ENCODE peak calls at places on chromosomes 4 and X, in ten cellular contexts. Z is NCI-H1092; K is stimulated activated CD4-positive, alpha-beta T cell treated with anti-CD3 and anti-CD28 coated beads, Interleukin-4, amount 100 ng/mL, for 4 hours; Q is stomach; B is activated CD4-positive, CD25-positive, alpha-beta regulatory T cell; H is PC-3; M is amniotic stem cell; U is hypothalamus; E is memory B cell; J is CD8-positive, alpha-beta memory T cell. T is an unnamed sample.

GRCh38 chr4:147118523-147118922 is 172.9 kb upstream of the TTC29 start:
- DNase-seq in Z (no peak), K (no peak), Q (no peak), B (no peak), H (no peak), M (no peak), U (no peak), E (no peak), J (no peak), T (no peak)

GRCh38 chrX:7965436-7965835 is 38.2 kb upstream of the PNPLA4 start:
- DNase-seq in Z (no peak), K (no peak), Q (no peak), B (no peak), H (no peak), M (no peak), U (no peak), E (no peak), J (no peak), T (no peak)

GRCh38 chr4:11073621-11074051 is 355.1 kb downstream of the HS3ST1 start:
- DNase-seq in Z (no peak), K (no peak), Q (no peak), B (no peak), H (no peak), M (no peak), U (no peak), E (no peak), J (no peak), T (no peak)

GRCh38 chrX:13837290-13837745 is 20.4 kb upstream of the GPM6B start:
- DNase-seq in Z (no peak), K (no peak), Q (no peak), B (no peak), H (no peak), M (no peak), U (peak; percentile 15), E (no peak), J (no peak), T (no peak)

GRCh38 chr4:673349-674091 is 556 bp downstream of the ATP5ME start:
- DNase-seq in Z (no peak), K (no peak), Q (peak; percentile 53), B (no peak), H (no peak), M (no peak), U (no peak), E (no peak), J (no peak), T (no peak)

GRCh38 chr4:151993521-151993920 is 232.7 kb upstream of the GATB start:
- DNase-seq in Z (no peak), K (no peak), Q (no peak), B (no peak), H (no peak), M (no peak), U (no peak), E (no peak), J (no peak), T (no peak)

GRCh38 chr4:84985952-84986351 is 19.5 kb upstream of the WDFY3 start:
- DNase-seq in Z (no peak), K (no peak), Q (no peak), B (no peak), H (peak; percentile 70), M (no peak), U (no peak), E (no peak), J (no peak), T (no peak)

GRCh38 chrX:45515262-45516215 is 314.9 kb upstream of the DIPK2B start:
- DNase-seq in Z (no peak), K (peak; percentile 7), Q (peak; percentile 42), B (no peak), H (peak; percentile 97), M (peak; percentile 82), U (no peak), E (peak; percentile 13), J (no peak), T (no peak)

GRCh38 chr4:59597536-59598232 is 1602.4 kb upstream of the ADGRL3 start:
- DNase-seq in Z (no peak), K (no peak), Q (no peak), B (no peak), H (no peak), M (no peak), U (peak; percentile 63), E (no peak), J (no peak), T (no peak)

GRCh38 chr4:177239878-177240277 is 69.8 kb upstream of the NEIL3 start:
- DNase-seq in Z (no peak), K (no peak), Q (no peak), B (no peak), H (no peak), M (no peak), U (no peak), E (no peak), J (no peak), T (no peak)

GRCh38 chr4:87041142-87041541 is 106.3 kb downstream of the AFF1 start:
- DNase-seq in Z (no peak), K (no peak), Q (no peak), B (no peak), H (no peak), M (no peak), U (no peak), E (no peak), J (no peak), T (no peak)

GRCh38 chr4:75683482-75684155 is 10.4 kb upstream of the G3BP2 start:
- DNase-seq in Z (no peak), K (no peak), Q (no peak), B (no peak), H (no peak), M (no peak), U (no peak), E (no peak), J (no peak), T (no peak)

GRCh38 chr4:60313616-60314015 is 886.5 kb upstream of the ADGRL3 start:
- DNase-seq in Z (no peak), K (no peak), Q (no peak), B (no peak), H (no peak), M (no peak), U (no peak), E (no peak), J (no peak), T (no peak)

GRCh38 chr4:7515390-7515902 is 80.7 kb upstream of the PSAPL1 start:
- DNase-seq in Z (no peak), K (no peak), Q (no peak), B (no peak), H (no peak), M (no peak), U (no peak), E (no peak), J (no peak), T (no peak)

GRCh38 chr4:173319696-173320095 is 14.5 kb downstream of the HMGB2 start:
- DNase-seq in Z (no peak), K (no peak), Q (no peak), B (no peak), H (no peak), M (no peak), U (no peak), E (no peak), J (no peak), T (no peak)

GRCh38 chr4:2043396-2044118 is 15.6 kb upstream of the NAT8L start:
- DNase-seq in Z (no peak), K (no peak), Q (no peak), B (no peak), H (no peak), M (no peak), U (no peak), E (no peak), J (no peak), T (no peak)

GRCh38 chrX:147894332-147894870 is 17.3 kb upstream of the FMR1 start:
- DNase-seq in Z (no peak), K (no peak), Q (no peak), B (no peak), H (no peak), M (no peak), U (no peak), E (no peak), J (no peak), T (no peak)

GRCh38 chr4:120963449-120963848 is 40.9 kb upstream of the PRDM5 start:
- DNase-seq in Z (no peak), K (no peak), Q (no peak), B (no peak), H (no peak), M (no peak), U (no peak), E (no peak), J (no peak), T (no peak)

GRCh38 chr4:162715401-162715800 is 451.3 kb downstream of the NAF1 start:
- DNase-seq in Z (no peak), K (no peak), Q (no peak), B (no peak), H (no peak), M (no peak), U (no peak), E (no peak), J (no peak), T (no peak)

GRCh38 chrX:38898261-38898660 is 97.0 kb downstream of the MID1IP1 start:
- DNase-seq in Z (no peak), K (no peak), Q (no peak), B (no peak), H (no peak), M (no peak), U (no peak), E (no peak), J (no peak), T (no peak)

GRCh38 chrX:107167163-107167921 is 38.9 kb downstream of the NUP62CL start:
- DNase-seq in Z (no peak), K (no peak), Q (no peak), B (no peak), H (no peak), M (no peak), U (no peak), E (no peak), J (no peak), T (no peak)

GRCh38 chrX:154372612-154373022 is 1.8 kb downstream of the FLNA start:
- DNase-seq in Z (no peak), K (no peak), Q (no peak), B (no peak), H (no peak), M (no peak), U (no peak), E (no peak), J (no peak), T (no peak)

GRCh38 chr4:123696712-123697111 is 300.1 kb downstream of the SPRY1 start:
- DNase-seq in Z (no peak), K (no peak), Q (no peak), B (no peak), H (no peak), M (no peak), U (no peak), E (no peak), J (no peak), T (no peak)